ENCODE peak calls at places on chromosomes 3 and 15, in eight cellular contexts. W is right cardiac atrium; N is ascending aorta; O is OCI-LY7; X is ovary; Z is CD8-positive, alpha-beta memory T cell; H is heart right ventricle; L is psoas muscle. P is an unnamed sample.

GRCh38 chr3:179069762-179070390 is 1.7 kb downstream of the ZMAT3 start:
- DNase-seq in W (no peak), N (no peak), O (no peak), X (no peak), Z (no peak), H (no peak), L (no peak), P (no peak)

GRCh38 chr3:160038862-160039562 is 50.4 kb downstream of the IL12A start:
- DNase-seq in W (peak), N (no peak), O (no peak), X (no peak), Z (no peak), H (no peak), L (peak), P (peak)

GRCh38 chr3:16148783-16149182 is 25.7 kb upstream of the GALNT15 start:
- DNase-seq in W (peak), N (no peak), O (no peak), X (peak), Z (no peak), H (peak), L (peak), P (no peak)

GRCh38 chr15:89244512-89244869 is 712 bp downstream of the FANCI start:
- DNase-seq in W (no peak), N (no peak), O (no peak), X (no peak), Z (no peak), H (no peak), L (no peak), P (no peak)

GRCh38 chr15:40829155-40829554 is 647 bp upstream of the PPP1R14D start:
- DNase-seq in W (no peak), N (no peak), O (no peak), X (no peak), Z (no peak), H (no peak), L (no peak), P (no peak)

GRCh38 chr3:71360694-71361093 is 222.8 kb downstream of the FOXP1 start:
- DNase-seq in W (no peak), N (no peak), O (peak), X (no peak), Z (peak), H (no peak), L (no peak), P (no peak)

GRCh38 chr3:14645453-14645852 is 6.1 kb upstream of the CCDC174 start:
- DNase-seq in W (no peak), N (no peak), O (no peak), X (no peak), Z (no peak), H (no peak), L (no peak), P (no peak)

GRCh38 chr15:55434989-55435825 is 26.9 kb downstream of the PIERCE2 start:
- DNase-seq in W (no peak), N (no peak), O (peak), X (no peak), Z (peak), H (no peak), L (no peak), P (no peak)

GRCh38 chr3:188241072-188241471 is 87.1 kb downstream of the LPP start:
- DNase-seq in W (peak), N (no peak), O (peak), X (no peak), Z (no peak), H (no peak), L (peak), P (no peak)

GRCh38 chr3:187888658-187889057 is 143.4 kb upstream of the BCL6 start:
- DNase-seq in W (no peak), N (no peak), O (no peak), X (no peak), Z (no peak), H (no peak), L (no peak), P (no peak)

GRCh38 chr3:48663489-48664312 is 1.0 kb upstream of the CELSR3 start:
- DNase-seq in W (peak), N (peak), O (peak), X (peak), Z (peak), H (peak), L (peak), P (peak)

GRCh38 chr15:42832577-42832976 is 88.0 kb downstream of the TTBK2 start:
- DNase-seq in W (no peak), N (no peak), O (no peak), X (no peak), Z (no peak), H (no peak), L (no peak), P (no peak)

GRCh38 chr15:70492240-70493177 is 270.8 kb downstream of the UACA start:
- DNase-seq in W (peak), N (no peak), O (peak), X (no peak), Z (peak), H (peak), L (peak), P (no peak)

GRCh38 chr15:37093480-37094410 is 6.6 kb downstream of the MEIS2 start:
- DNase-seq in W (no peak), N (no peak), O (no peak), X (no peak), Z (no peak), H (no peak), L (no peak), P (no peak)

GRCh38 chr3:194296832-194297666 is 54.1 kb downstream of the CPN2 start:
- DNase-seq in W (peak), N (no peak), O (no peak), X (peak), Z (no peak), H (no peak), L (peak), P (no peak)

GRCh38 chr15:89171136-89172072 is 50.0 kb downstream of the RLBP1 start:
- DNase-seq in W (no peak), N (no peak), O (peak), X (no peak), Z (peak), H (peak), L (no peak), P (no peak)

GRCh38 chr3:180829409-180830405 is 82.8 kb upstream of the FXR1 start:
- DNase-seq in W (no peak), N (no peak), O (no peak), X (no peak), Z (no peak), H (no peak), L (no peak), P (no peak)

GRCh38 chr3:154970796-154971195 is 109.3 kb upstream of the MME start:
- DNase-seq in W (no peak), N (no peak), O (no peak), X (no peak), Z (no peak), H (no peak), L (no peak), P (no peak)

GRCh38 chr15:91243806-91244205 is 143.7 kb downstream of the SV2B start:
- DNase-seq in W (no peak), N (no peak), O (no peak), X (no peak), Z (no peak), H (no peak), L (no peak), P (no peak)

GRCh38 chr15:52329150-52329549 is 33.5 kb upstream of the MYO5C start:
- DNase-seq in W (no peak), N (no peak), O (no peak), X (no peak), Z (no peak), H (no peak), L (no peak), P (no peak)

GRCh38 chr15:41043276-41043675 is 72.8 kb downstream of the INO80 start:
- DNase-seq in W (no peak), N (no peak), O (no peak), X (no peak), Z (no peak), H (no peak), L (no peak), P (no peak)

GRCh38 chr15:92619380-92620101 is 36.0 kb downstream of the FAM174B start:
- DNase-seq in W (no peak), N (no peak), O (no peak), X (peak), Z (no peak), H (no peak), L (no peak), P (no peak)

GRCh38 chr3:53137835-53138446 is 7.7 kb upstream of the RFT1 start:
- DNase-seq in W (no peak), N (no peak), O (peak), X (no peak), Z (no peak), H (no peak), L (no peak), P (no peak)

GRCh38 chr15:56739964-56740640 is 6.8 kb upstream of the ZNF280D start:
- DNase-seq in W (no peak), N (no peak), O (peak), X (no peak), Z (no peak), H (no peak), L (no peak), P (no peak)

GRCh38 chr15:48283361-48284157 is 47.7 kb upstream of the DUT start:
- DNase-seq in W (no peak), N (no peak), O (no peak), X (peak), Z (no peak), H (no peak), L (no peak), P (no peak)

GRCh38 chr15:88745696-88746095 is 57.5 kb upstream of the ACAN start:
- DNase-seq in W (no peak), N (no peak), O (no peak), X (no peak), Z (no peak), H (no peak), L (no peak), P (no peak)

GRCh38 chr15:63044645-63045437 is 2.3 kb downstream of the TPM1 start:
- DNase-seq in W (peak), N (no peak), O (no peak), X (no peak), Z (no peak), H (no peak), L (peak), P (no peak)

GRCh38 chr3:128767351-128767750 is 41.4 kb downstream of the RAB7A start:
- DNase-seq in W (no peak), N (no peak), O (no peak), X (no peak), Z (no peak), H (no peak), L (no peak), P (no peak)

GRCh38 chr3:194321666-194322640 is 29.2 kb downstream of the CPN2 start:
- DNase-seq in W (peak), N (no peak), O (no peak), X (no peak), Z (no peak), H (no peak), L (no peak), P (no peak)

GRCh38 chr3:39234705-39235104 is 42.3 kb upstream of the XIRP1 start:
- DNase-seq in W (no peak), N (no peak), O (no peak), X (no peak), Z (no peak), H (no peak), L (no peak), P (no peak)

GRCh38 chr3:108404409-108404808 is 106.0 kb downstream of the MYH15 start:
- DNase-seq in W (no peak), N (no peak), O (no peak), X (no peak), Z (no peak), H (no peak), L (no peak), P (no peak)

GRCh38 chr3:111859061-111859973 is at the start of gene PHLDB2:
- DNase-seq in W (peak), N (no peak), O (peak), X (peak), Z (peak), H (peak), L (peak), P (no peak)

GRCh38 chr3:123113889-123114450 is 47.1 kb downstream of the PDIA5 start:
- DNase-seq in W (no peak), N (no peak), O (no peak), X (no peak), Z (no peak), H (no peak), L (no peak), P (no peak)

GRCh38 chr3:181971424-181971823 is 259.7 kb downstream of the SOX2 start:
- DNase-seq in W (no peak), N (no peak), O (no peak), X (no peak), Z (no peak), H (no peak), L (no peak), P (no peak)

GRCh38 chr3:181969925-181970324 is 258.2 kb downstream of the SOX2 start:
- DNase-seq in W (no peak), N (no peak), O (no peak), X (no peak), Z (no peak), H (no peak), L (no peak), P (no peak)

GRCh38 chr3:181976526-181976925 is 264.8 kb downstream of the SOX2 start:
- DNase-seq in W (no peak), N (no peak), O (no peak), X (no peak), Z (no peak), H (no peak), L (no peak), P (no peak)

GRCh38 chr3:181974198-181974597 is 262.5 kb downstream of the SOX2 start:
- DNase-seq in W (no peak), N (no peak), O (no peak), X (no peak), Z (no peak), H (no peak), L (no peak), P (no peak)
- H3K27ac ChIP-seq in W (no peak), N (no peak), O (no peak), X (no peak), Z (no peak), H (no peak), L (no peak), P (no peak)

GRCh38 chr3:105866656-105867653 is 1.9 kb downstream of the CBLB start:
- DNase-seq in W (no peak), N (no peak), O (peak), X (no peak), Z (peak), H (no peak), L (peak), P (no peak)

GRCh38 chr3:105863608-105864007 is 5.2 kb downstream of the CBLB start:
- DNase-seq in W (no peak), N (no peak), O (no peak), X (no peak), Z (no peak), H (no peak), L (no peak), P (no peak)

GRCh38 chr3:105865867-105866350 is 2.9 kb downstream of the CBLB start:
- DNase-seq in W (no peak), N (no peak), O (no peak), X (no peak), Z (no peak), H (no peak), L (no peak), P (no peak)

GRCh38 chr3:105867690-105868449 is 942 bp downstream of the CBLB start:
- DNase-seq in W (no peak), N (no peak), O (no peak), X (no peak), Z (peak), H (no peak), L (no peak), P (no peak)

GRCh38 chr3:105865016-105865623 is 3.7 kb downstream of the CBLB start:
- DNase-seq in W (no peak), N (no peak), O (no peak), X (no peak), Z (no peak), H (no peak), L (no peak), P (no peak)
- H3K4me3 ChIP-seq in W (peak), N (peak), O (no peak), X (no peak), Z (peak), H (peak), L (peak), P (no peak)

GRCh38 chr3:58531555-58531954 is 5.4 kb downstream of the ACOX2 start:
- DNase-seq in W (no peak), N (no peak), O (no peak), X (no peak), Z (no peak), H (no peak), L (no peak), P (no peak)
- H3K27ac ChIP-seq in W (no peak), N (no peak), O (no peak), X (no peak), Z (no peak), H (no peak), L (no peak), P (no peak)

GRCh38 chr15:33201376-33202189 is 7.1 kb upstream of the FMN1 start:
- DNase-seq in W (no peak), N (no peak), O (peak), X (no peak), Z (no peak), H (peak), L (peak), P (no peak)
- H3K4me3 ChIP-seq in W (peak), N (peak), O (peak), X (no peak), Z (peak), H (peak), L (peak), P (peak)

GRCh38 chr15:45799508-45799907 is 164.7 kb downstream of the SQOR start:
- DNase-seq in W (no peak), N (no peak), O (peak), X (no peak), Z (no peak), H (no peak), L (no peak), P (no peak)

GRCh38 chr15:45804028-45804427 is 169.2 kb downstream of the SQOR start:
- DNase-seq in W (no peak), N (no peak), O (no peak), X (no peak), Z (no peak), H (no peak), L (no peak), P (no peak)

GRCh38 chr15:45802140-45802539 is 167.3 kb downstream of the SQOR start:
- DNase-seq in W (no peak), N (no peak), O (no peak), X (no peak), Z (no peak), H (no peak), L (no peak), P (no peak)

GRCh38 chr15:45796433-45796832 is 161.6 kb downstream of the SQOR start:
- DNase-seq in W (no peak), N (no peak), O (no peak), X (no peak), Z (no peak), H (no peak), L (no peak), P (no peak)

GRCh38 chr15:45801543-45801942 is 166.7 kb downstream of the SQOR start:
- DNase-seq in W (no peak), N (no peak), O (no peak), X (no peak), Z (no peak), H (no peak), L (no peak), P (no peak)
- H3K27ac ChIP-seq in W (no peak), N (no peak), O (no peak), X (no peak), Z (no peak), H (no peak), L (no peak), P (no peak)

GRCh38 chr15:22947101-22948000 is 32.8 kb downstream of the CYFIP1 start:
- DNase-seq in W (no peak), N (no peak), O (no peak), X (no peak), Z (no peak), H (no peak), L (no peak), P (no peak)

GRCh38 chr15:22950211-22950990 is 29.8 kb downstream of the CYFIP1 start:
- DNase-seq in W (no peak), N (no peak), O (no peak), X (no peak), Z (no peak), H (no peak), L (no peak), P (no peak)

GRCh38 chr15:22948056-22948455 is 32.1 kb downstream of the CYFIP1 start:
- DNase-seq in W (no peak), N (no peak), O (no peak), X (no peak), Z (no peak), H (no peak), L (no peak), P (no peak)

GRCh38 chr15:22951031-22951380 is 29.2 kb downstream of the CYFIP1 start:
- DNase-seq in W (no peak), N (no peak), O (no peak), X (no peak), Z (no peak), H (no peak), L (no peak), P (no peak)

DNA sequence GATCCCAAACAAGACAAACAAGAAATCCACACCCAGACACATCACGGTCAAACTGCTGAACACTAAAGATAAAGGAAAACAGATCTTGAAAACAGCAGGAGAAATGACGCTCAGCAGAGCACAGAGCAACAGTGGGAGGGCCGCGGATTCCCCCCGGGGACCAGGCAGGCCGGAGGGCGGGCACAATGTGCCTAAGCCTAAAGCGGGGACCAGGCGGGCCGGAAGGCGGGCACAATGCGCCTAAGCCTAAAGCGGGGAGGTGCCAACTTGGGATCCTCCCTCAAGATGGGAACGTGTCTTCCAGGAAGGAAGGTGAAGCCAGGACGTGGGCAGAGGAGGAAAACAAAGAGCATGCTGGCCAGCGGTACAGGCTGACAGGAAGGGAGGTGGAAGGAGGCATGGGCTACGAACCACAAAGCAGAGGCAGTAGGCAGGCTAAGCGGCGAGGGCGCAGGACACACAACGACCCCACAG is 31.1 kb downstream of the CYFIP1 start:
- DNase-seq in W (peak), N (no peak), O (no peak), X (peak), Z (no peak), H (peak), L (peak), P (no peak)
- H3K4me3 ChIP-seq in W (no peak), N (peak), O (no peak), X (no peak), Z (no peak), H (peak), L (peak), P (no peak)

GRCh38 chr15:66734961-66735908 is 33.2 kb downstream of the SMAD6 start:
- DNase-seq in W (peak), N (no peak), O (no peak), X (no peak), Z (no peak), H (no peak), L (no peak), P (no peak)

GRCh38 chr15:66730168-66731014 is 28.4 kb downstream of the SMAD6 start:
- DNase-seq in W (no peak), N (no peak), O (no peak), X (no peak), Z (no peak), H (no peak), L (no peak), P (no peak)

GRCh38 chr15:66737243-66738010 is 35.4 kb downstream of the SMAD6 start:
- DNase-seq in W (peak), N (no peak), O (no peak), X (no peak), Z (no peak), H (no peak), L (no peak), P (no peak)

GRCh38 chr15:66735909-66736305 is 33.9 kb downstream of the SMAD6 start:
- DNase-seq in W (no peak), N (no peak), O (no peak), X (no peak), Z (no peak), H (no peak), L (no peak), P (peak)

GRCh38 chr15:66733976-66734375 is 31.9 kb downstream of the SMAD6 start:
- DNase-seq in W (peak), N (no peak), O (no peak), X (peak), Z (no peak), H (no peak), L (no peak), P (no peak)
- H3K27ac ChIP-seq in W (peak), N (peak), O (no peak), X (peak), Z (no peak), H (peak), L (no peak), P (no peak)

DNA sequence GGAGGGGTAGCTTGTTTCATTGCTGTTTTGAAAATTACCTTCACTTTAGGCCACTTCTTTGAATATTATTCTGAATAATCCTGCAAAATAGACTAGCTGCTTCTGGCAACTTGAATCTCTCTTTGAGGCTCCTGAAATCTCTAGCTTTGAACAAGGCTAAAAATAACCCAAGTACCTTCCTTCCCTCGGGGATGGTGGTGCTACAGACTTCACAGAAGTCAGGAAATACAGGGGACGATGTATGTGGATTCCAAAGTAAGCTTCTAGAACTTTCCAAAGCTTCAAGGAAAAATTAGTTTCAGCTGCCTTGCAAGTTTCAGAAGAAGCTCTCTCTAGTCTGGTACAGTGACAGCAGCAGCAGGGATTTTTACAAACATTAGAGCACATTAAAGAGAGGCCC is 783.2 kb upstream of the ARPP21 start:
- DNase-seq in W (no peak), N (no peak), O (no peak), X (no peak), Z (no peak), H (no peak), L (no peak), P (no peak)
- H3K4me3 ChIP-seq in W (no peak), N (no peak), O (no peak), X (no peak), Z (no peak), H (no peak), L (no peak), P (no peak)

GRCh38 chr15:69081310-69082004 is 67.0 kb downstream of the NOX5 start:
- DNase-seq in W (peak), N (no peak), O (no peak), X (peak), Z (no peak), H (peak), L (peak), P (no peak)
- H3K27ac ChIP-seq in W (peak), N (peak), O (no peak), X (no peak), Z (no peak), H (peak), L (peak), P (no peak)